ENCODE peak calls at places on chromosomes 11 and 22, in four cellular contexts. B is K562, M is GM12878, E is HepG2. Y is an unnamed sample.

GRCh38 chr22:27461470-27461869 is 340.1 kb downstream of the MN1 start:
- DNase-seq in M (no peak), B (no peak), E (no peak), Y (peak)

GRCh38 chr11:133988686-133989410 is 32.1 kb upstream of the IGSF9B start:
- DNase-seq in E (no peak), M (no peak), B (no peak), Y (no peak)

GRCh38 chr11:45805305-45806071 is 539 bp downstream of the SLC35C1 start:
- DNase-seq in M (no peak), B (peak), E (peak), Y (peak)

GRCh38 chr22:40560551-40560950 is 76.0 kb downstream of the MRTFA start:
- DNase-seq in E (no peak), M (no peak), B (peak), Y (no peak)

GRCh38 chr11:102577182-102577581 is 46.6 kb upstream of the MMP7 start:
- DNase-seq in M (no peak), E (no peak), B (no peak), Y (no peak)

GRCh38 chr11:71364176-71364671 is 84.0 kb downstream of the DHCR7 start:
- DNase-seq in M (no peak), E (no peak), B (no peak), Y (no peak)

GRCh38 chr11:103985041-103985440 is 51.4 kb upstream of the DDI1 start:
- DNase-seq in E (no peak), B (no peak), M (no peak), Y (no peak)

GRCh38 chr11:111976614-111977140 is 39.5 kb downstream of the DIXDC1 start:
- DNase-seq in B (no peak), M (no peak), E (no peak), Y (peak)

GRCh38 chr11:128052912-128053641 is 534.3 kb downstream of the ETS1 start:
- DNase-seq in E (no peak), M (no peak), B (no peak), Y (no peak)

GRCh38 chr11:61555051-61555969 is 25.6 kb downstream of the SYT7 start:
- DNase-seq in B (peak), M (no peak), E (no peak), Y (peak)

GRCh38 chr22:44821741-44822425 is 69.5 kb downstream of the ARHGAP8 start:
- DNase-seq in B (no peak), E (no peak), M (no peak), Y (no peak)

GRCh38 chr11:33263549-33263948 is 6.4 kb downstream of the HIPK3 start:
- DNase-seq in M (no peak), B (peak), E (no peak), Y (no peak)

GRCh38 chr11:70697701-70698100 is 299.4 kb downstream of the CTTN start:
- DNase-seq in E (no peak), B (no peak), M (no peak), Y (no peak)

GRCh38 chr11:127345819-127346459 is 345.4 kb upstream of the KIRREL3 start:
- DNase-seq in B (peak), E (peak), M (no peak), Y (peak)

GRCh38 chr11:62443390-62444201 is 24.8 kb downstream of the SCGB1A1 start:
- DNase-seq in B (no peak), E (no peak), M (no peak), Y (no peak)

GRCh38 chr11:64606796-64607380 is 15.9 kb downstream of the SLC22A12 start:
- DNase-seq in E (no peak), M (no peak), B (no peak), Y (no peak)

GRCh38 chr11:9796854-9797253 is 133.0 kb downstream of the SWAP70 start:
- DNase-seq in M (no peak), B (no peak), E (no peak), Y (no peak)

GRCh38 chr22:38219644-38220043 is 17.9 kb downstream of the MAFF start:
- DNase-seq in B (no peak), E (no peak), M (no peak), Y (no peak)
- TF ChIP-seq CREM in B (no peak), E (no peak), M (no peak), Y (no peak)

GRCh38 chr11:73313652-73314051 is 5.6 kb downstream of the ARHGEF17 start:
- DNase-seq in E (no peak), B (no peak), M (no peak), Y (no peak)

GRCh38 chr11:73316422-73316821 is 8.3 kb downstream of the ARHGEF17 start:
- DNase-seq in B (no peak), E (no peak), M (no peak), Y (no peak)

GRCh38 chr11:73312806-73313403 is 4.8 kb downstream of the ARHGEF17 start:
- DNase-seq in E (no peak), B (no peak), M (no peak), Y (no peak)

GRCh38 chr11:73315288-73316020 is 7.4 kb downstream of the ARHGEF17 start:
- DNase-seq in M (no peak), B (no peak), E (no peak), Y (no peak)

DNA sequence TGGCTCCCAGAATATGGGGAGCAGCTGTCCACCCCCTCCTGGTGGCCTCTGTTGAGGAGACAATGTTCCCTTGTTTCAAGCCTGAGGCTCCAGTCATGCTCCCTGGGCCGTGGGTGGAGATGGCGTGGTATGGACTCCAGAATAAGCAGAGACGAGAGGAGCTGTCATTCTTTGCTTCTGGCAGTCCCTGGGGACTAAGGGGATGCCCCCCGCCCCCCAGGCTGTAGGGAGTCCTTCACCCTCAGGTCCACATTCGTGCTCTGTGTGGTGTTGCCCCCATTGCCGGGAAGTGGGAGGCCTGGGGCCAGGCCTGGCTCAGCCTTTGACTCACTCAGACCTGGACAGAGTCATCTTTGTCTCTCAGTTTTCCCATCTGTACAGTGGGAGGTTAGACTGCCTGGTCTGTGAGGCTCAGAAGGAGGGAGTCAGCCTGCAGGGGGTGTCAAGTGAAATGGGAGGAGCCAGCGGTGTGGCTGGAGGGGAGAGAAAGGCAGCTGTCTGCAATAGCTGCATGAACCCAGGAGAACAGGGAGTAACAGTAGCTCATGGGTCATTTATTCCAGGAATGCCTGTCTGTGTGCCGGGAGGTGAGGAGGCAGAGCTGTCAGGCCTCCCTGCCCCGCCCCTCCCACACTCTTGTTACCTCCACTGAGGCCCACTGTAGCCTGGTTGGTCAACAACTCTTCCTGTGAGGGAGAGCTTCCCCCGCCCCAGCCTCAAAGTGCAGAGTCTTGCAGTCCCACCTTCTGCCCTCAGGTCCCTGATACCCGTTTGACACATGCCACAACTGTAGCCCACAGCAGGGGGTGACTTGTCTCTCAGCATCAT is 6.3 kb downstream of the ARHGEF17 start:
- DNase-seq in B (peak), E (peak), M (no peak), Y (peak)
- TF ChIP-seq CREM in B (no peak), E (peak), M (no peak), Y (no peak)

DNA sequence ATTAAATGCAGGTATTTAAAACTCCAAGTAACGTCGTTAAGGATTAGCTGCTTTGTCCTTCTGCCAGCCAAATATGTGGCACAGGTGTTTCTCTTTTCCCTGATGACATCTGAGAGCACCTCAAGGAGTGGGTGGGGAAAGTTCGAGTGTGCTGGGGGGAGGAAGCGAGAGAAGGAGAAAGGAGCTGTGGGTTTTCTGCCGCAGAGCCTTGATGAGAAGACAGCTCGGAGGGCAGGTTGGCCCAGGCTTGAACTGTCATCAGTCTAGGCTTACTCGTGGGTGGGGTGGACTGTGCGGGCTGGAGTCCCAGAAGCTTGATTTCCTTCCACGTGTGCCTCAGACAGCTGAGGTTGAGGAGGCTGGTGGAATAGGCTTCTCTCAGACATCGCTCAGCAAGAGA is 15.2 kb upstream of the SORL1-AS1 start:
- DNase-seq in E (no peak), M (peak), B (no peak), Y (no peak)
- TF ChIP-seq CREM in E (no peak), M (peak), B (no peak), Y (no peak)

DNA sequence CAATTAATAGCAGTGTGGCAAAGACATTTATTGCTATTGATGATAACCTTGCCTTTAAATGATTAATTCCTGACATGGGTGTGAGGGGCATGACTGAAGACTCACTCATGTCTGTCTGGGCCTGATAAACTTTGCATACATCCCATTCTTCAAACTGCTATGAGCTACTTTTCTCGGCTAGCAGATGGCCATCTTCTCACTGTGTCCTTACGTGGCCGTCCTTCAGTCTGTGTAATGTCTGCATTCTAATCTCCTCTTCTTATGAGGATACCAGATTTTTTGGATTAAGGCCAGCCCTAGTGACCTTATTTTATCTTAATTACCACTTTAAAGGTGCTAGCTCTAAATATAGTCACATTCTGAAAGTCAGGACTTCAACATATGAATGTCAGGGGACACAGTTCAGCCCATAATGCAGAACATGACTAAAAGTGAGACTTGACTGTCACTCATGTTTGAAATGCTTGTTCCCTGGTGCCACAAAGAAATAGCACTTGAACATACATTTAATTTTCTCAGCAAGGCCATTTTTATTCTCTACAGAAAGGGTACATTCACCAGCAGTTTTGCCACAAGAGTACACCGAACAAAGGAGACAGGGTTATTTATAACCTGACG is 32.3 kb downstream of the OR10A6 start:
- DNase-seq in E (no peak), M (no peak), B (no peak), Y (no peak)
- TF ChIP-seq CREM in E (no peak), M (no peak), B (no peak), Y (no peak)

GRCh38 chr11:120079750-120080610 is 57.9 kb downstream of the TRIM29 start:
- DNase-seq in E (peak), M (no peak), B (peak), Y (peak)
- TF ChIP-seq CREM in E (no peak), M (no peak), B (no peak), Y (no peak)

DNA sequence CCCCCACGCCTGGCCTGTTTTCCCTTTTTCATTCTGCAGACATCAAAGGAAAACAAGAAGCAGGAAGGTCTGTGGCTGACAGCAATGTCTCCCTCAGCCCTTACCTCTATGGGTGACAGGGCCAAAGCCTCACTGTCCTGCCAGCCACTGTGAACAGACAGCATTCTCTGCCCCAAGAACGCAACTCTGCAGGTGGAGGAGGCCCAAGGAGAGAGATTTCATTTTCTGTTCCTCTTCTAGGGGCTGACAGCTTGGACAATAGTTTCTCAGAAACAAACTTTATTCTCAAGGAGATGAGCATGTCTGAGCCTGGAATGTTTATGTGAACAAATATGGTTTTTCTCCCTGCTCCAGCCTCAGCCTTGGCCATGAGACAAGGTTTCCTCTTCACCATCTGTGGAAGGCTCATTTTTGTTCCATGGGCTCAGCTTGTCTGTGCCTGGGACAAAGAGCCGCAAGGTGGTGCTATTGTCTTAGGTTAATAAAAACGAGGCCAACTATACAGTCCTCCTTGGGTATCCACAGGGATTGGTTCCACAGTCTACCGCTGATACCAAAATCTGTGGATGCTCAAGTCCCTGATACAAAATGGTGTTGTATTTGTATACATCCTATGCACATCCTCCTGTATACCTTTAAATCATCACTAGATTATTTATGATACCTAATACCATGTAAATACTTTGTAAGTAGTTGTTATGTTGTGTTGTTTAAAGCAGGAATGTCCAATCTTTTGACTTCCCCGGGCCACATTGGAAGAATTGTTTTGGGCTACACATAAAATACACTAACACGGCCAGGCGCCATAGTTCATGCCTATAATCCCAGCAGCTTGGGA is 5.8 kb downstream of the PIWIL3 start:
- DNase-seq in M (no peak), E (peak), B (peak), Y (peak)
- TF ChIP-seq CREM in M (no peak), E (no peak), B (no peak), Y (no peak)

DNA sequence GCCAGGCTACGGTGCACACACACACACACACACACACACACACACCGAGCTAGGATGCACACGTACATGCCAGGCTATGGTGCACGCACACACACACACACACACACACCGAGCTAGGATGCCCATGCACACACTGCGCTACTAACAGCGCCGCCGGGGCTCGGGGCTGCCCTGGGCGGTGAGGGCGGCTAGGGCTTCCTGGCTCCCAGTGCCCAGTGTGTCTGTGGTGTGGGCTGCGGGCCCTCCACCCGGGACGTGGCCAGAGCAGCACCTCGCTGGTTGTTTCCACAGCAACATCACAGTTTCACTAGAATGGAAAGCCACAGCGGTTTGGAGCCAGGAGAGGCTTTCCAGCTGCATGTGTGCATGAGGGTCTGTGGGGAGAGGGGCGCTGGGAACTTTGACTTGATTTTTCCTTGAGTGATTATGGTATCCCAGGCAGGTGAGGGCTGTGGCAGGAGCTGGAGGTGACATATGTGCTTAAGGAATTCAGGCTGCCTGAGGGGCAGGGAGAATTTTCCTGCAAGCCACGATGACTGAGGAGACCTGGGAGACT is 196.0 kb downstream of the SNX19 start:
- DNase-seq in M (no peak), E (no peak), B (no peak), Y (no peak)
- TF ChIP-seq CREM in M (no peak), E (no peak), B (no peak), Y (no peak)

DNA sequence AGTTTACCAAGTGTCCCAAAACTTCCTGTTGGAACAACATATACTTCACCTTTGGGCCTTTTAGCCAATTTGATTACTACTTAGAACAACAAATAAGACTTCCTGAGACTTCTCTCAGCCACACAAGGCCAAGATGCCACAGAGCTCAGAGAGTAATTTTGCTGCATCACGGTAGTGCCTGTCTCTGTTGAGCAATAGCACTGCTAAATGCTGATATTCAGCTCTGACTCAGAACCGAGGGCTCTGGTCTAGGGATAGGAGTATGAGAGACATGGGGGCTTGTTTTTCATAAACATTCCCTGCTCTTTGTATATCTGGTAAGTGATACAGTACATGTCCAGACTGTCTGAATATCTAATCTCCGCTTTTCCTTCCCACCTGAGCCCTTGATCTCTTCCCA is 260.4 kb upstream of the ARHGAP20 start:
- DNase-seq in B (no peak), E (no peak), M (no peak), Y (no peak)
- TF ChIP-seq CREM in B (no peak), E (no peak), M (no peak), Y (no peak)

DNA sequence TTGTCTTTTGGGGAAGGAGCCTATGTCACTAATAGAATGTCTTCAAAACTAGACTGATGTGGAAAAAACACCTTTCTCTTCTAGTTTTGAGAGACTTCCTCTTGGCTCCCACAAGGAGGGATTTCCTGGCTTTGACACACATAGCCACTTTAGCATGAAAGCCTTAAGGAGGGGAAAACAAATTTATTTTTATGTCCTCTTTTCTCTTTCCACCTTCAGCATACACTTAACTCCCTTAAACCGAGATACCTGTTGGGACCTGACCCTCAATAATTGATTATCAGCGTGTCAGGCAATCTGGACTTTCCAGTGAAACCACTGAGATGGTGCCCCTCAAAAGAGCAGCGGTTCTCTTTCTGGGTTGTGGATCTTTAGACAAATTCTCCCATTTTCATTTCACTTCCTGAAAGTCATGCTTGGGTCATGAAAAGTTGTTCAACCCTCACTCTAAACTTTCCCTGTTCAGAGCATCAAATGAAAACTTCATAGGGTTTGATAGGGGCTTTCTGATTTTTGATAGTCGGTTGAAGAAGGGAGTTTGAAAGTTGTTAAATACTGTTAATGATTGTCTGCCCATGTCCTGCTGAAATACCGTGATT is 9.1 kb downstream of the EFCAB6 start:
- DNase-seq in M (no peak), B (no peak), E (no peak), Y (no peak)
- TF ChIP-seq CREM in M (no peak), B (no peak), E (no peak), Y (no peak)

Y was measured in WTC11.